ENCODE peak calls at places on chromosomes 2 and 18, in ten cellular contexts. A is heart left ventricle; X is NCI-H510A; W is cardiac fibroblast; S is activated CD8-positive, alpha-beta memory T cell treated with anti-CD3 and anti-CD28 coated beads for 24 hours; P is fibroblast of pulmonary artery; K is EL; G is breast epithelium; L is NCI-H1436; N is skeletal muscle cell. R is an unnamed sample.

GRCh38 chr2:97868986-97869721 is 126.6 kb downstream of the TMEM131 start:
- DNase-seq in X (no peak), W (peak; percentile 92), G (no peak), S (no peak), N (peak; percentile 86), K (peak; percentile 93), A (peak; percentile 81), P (peak; percentile 92), L (no peak), R (no peak)

GRCh38 chr2:66721776-66722175 is 286.9 kb downstream of the MEIS1 start:
- DNase-seq in G (no peak), S (no peak), P (no peak), A (no peak), K (no peak), N (no peak), X (no peak), L (no peak), W (no peak), R (no peak)

GRCh38 chr18:61900504-61901281 is 7.9 kb upstream of the RNF152 start:
- DNase-seq in P (no peak), S (no peak), N (no peak), W (no peak), L (no peak), A (no peak), G (no peak), X (no peak), K (no peak), R (peak; percentile 8)

GRCh38 chr2:61885896-61886603 is 2.4 kb downstream of the CCT4 start:
- DNase-seq in K (no peak), G (no peak), L (no peak), W (no peak), A (no peak), N (no peak), X (no peak), P (no peak), S (no peak), R (no peak)

GRCh38 chr2:98465456-98466201 is 21.0 kb downstream of the INPP4A start:
- DNase-seq in X (peak; percentile 67), W (peak; percentile 84), K (peak; percentile 37), S (no peak), N (no peak), G (no peak), A (peak; percentile 81), P (peak; percentile 82), L (peak; percentile 75), R (peak; percentile 92)

GRCh38 chr2:105061560-105061959 is 23.7 kb downstream of the MRPS9 start:
- DNase-seq in G (no peak), P (no peak), L (no peak), N (no peak), X (no peak), A (no peak), W (no peak), S (no peak), K (no peak), R (no peak)

GRCh38 chr2:188512456-188512855 is 220.8 kb downstream of the GULP1 start:
- DNase-seq in G (no peak), S (no peak), P (peak; percentile 82), L (peak; percentile 4), W (peak; percentile 80), X (peak; percentile 11), N (no peak), K (peak; percentile 63), A (no peak), R (peak; percentile 7)

GRCh38 chr2:129164220-129164619 is 815.2 kb upstream of the RAB6C start:
- DNase-seq in A (no peak), S (no peak), N (no peak), P (no peak), W (no peak), G (no peak), L (no peak), K (no peak), X (no peak), R (no peak)

GRCh38 chr2:205060269-205060668 is 515.0 kb downstream of the PARD3B start:
- DNase-seq in A (no peak), G (no peak), S (no peak), P (peak; percentile 57), L (no peak), W (no peak), X (no peak), K (peak; percentile 70), N (peak; percentile 48), R (no peak)

GRCh38 chr2:237449193-237449797 is 35.3 kb upstream of the COL6A3 start:
- DNase-seq in L (no peak), W (peak; percentile 79), S (no peak), P (peak; percentile 68), K (no peak), G (no peak), X (no peak), A (peak; percentile 88), N (no peak), R (no peak)

GRCh38 chr2:157897106-157897971 is 21.2 kb upstream of the ACVR1 start:
- DNase-seq in G (no peak), X (no peak), W (no peak), N (no peak), P (no peak), S (peak; percentile 81), L (no peak), K (no peak), A (no peak), R (no peak)

GRCh38 chr18:58820251-58820650 is 44.4 kb upstream of the ZNF532 start:
- DNase-seq in P (no peak), S (no peak), W (no peak), G (no peak), K (no peak), A (no peak), X (no peak), N (no peak), L (no peak), R (no peak)

GRCh38 chr2:215747244-215747620 is 266.1 kb downstream of the MREG start:
- DNase-seq in X (no peak), W (no peak), N (no peak), G (no peak), P (no peak), K (no peak), S (no peak), A (no peak), L (no peak), R (no peak)

GRCh38 chr2:159091381-159091780 is 122.9 kb downstream of the TANC1 start:
- DNase-seq in A (no peak), S (no peak), P (peak; percentile 89), W (peak; percentile 84), L (no peak), N (no peak), G (no peak), X (no peak), K (peak; percentile 82), R (no peak)

GRCh38 chr2:168456526-168457176 is 579 bp downstream of the CERS6 start:
- DNase-seq in S (no peak), A (peak; percentile 32), L (peak; percentile 30), N (no peak), P (peak; percentile 26), W (peak; percentile 27), X (no peak), G (no peak), K (peak; percentile 50), R (peak; percentile 65)

GRCh38 chr18:45844938-45845337 is 19.5 kb downstream of the SIGLEC15 start:
- DNase-seq in P (no peak), K (no peak), A (no peak), G (no peak), S (no peak), L (no peak), N (no peak), W (no peak), X (no peak), R (no peak)

GRCh38 chr2:63053889-63054725 is 3.5 kb downstream of the OTX1 start:
- DNase-seq in K (peak; percentile 38), G (no peak), L (no peak), S (peak; percentile 70), W (no peak), A (no peak), P (no peak), X (no peak), N (no peak), R (no peak)

GRCh38 chr2:38704664-38705063 is 38.8 kb downstream of the GALM start:
- DNase-seq in W (no peak), L (no peak), X (no peak), K (no peak), G (no peak), N (no peak), S (no peak), A (no peak), P (no peak), R (no peak)

GRCh38 chr2:45190481-45190880 is 181.2 kb upstream of the SIX2 start:
- DNase-seq in S (no peak), N (no peak), A (no peak), G (no peak), P (peak; percentile 56), X (no peak), L (no peak), K (peak; percentile 75), W (peak; percentile 60), R (no peak)

GRCh38 chr2:6835467-6835866 is 30.2 kb downstream of the CMPK2 start:
- DNase-seq in N (no peak), G (no peak), L (no peak), K (no peak), S (no peak), A (no peak), W (peak; percentile 27), X (no peak), P (peak; percentile 45), R (no peak)

GRCh38 chr2:189683348-189683747 is 8.9 kb downstream of the ANKAR start:
- DNase-seq in G (no peak), W (no peak), K (no peak), S (no peak), X (no peak), P (no peak), N (no peak), A (no peak), L (no peak), R (no peak)

GRCh38 chr2:237456200-237456731 is 30.8 kb upstream of the MLPH start:
- DNase-seq in X (no peak), N (peak; percentile 59), S (no peak), K (peak; percentile 36), A (peak; percentile 88), P (peak; percentile 66), G (no peak), W (peak; percentile 64), L (no peak), R (peak; percentile 36)

GRCh38 chr2:232761301-232761907 is 15.0 kb downstream of the KCNJ13 start:
- DNase-seq in A (no peak), W (peak; percentile 56), L (peak; percentile 33), P (peak; percentile 59), K (peak; percentile 25), X (peak; percentile 43), N (no peak), S (no peak), G (no peak), R (no peak)

GRCh38 chr2:14189929-14190328 is 442.6 kb upstream of the LRATD1 start:
- DNase-seq in G (no peak), A (no peak), W (no peak), K (peak; percentile 1), X (no peak), N (peak; percentile 62), S (no peak), L (no peak), P (peak; percentile 14), R (no peak)

GRCh38 chr2:196383799-196384198 is 212.4 kb upstream of the STK17B start:
- DNase-seq in X (no peak), W (no peak), N (no peak), P (no peak), L (no peak), S (no peak), A (no peak), G (no peak), K (no peak), R (no peak)

GRCh38 chr2:85741811-85742507 is 11.8 kb upstream of the ATOH8 start:
- DNase-seq in L (no peak), G (peak; percentile 79), S (no peak), P (peak; percentile 90), W (peak; percentile 95), A (peak; percentile 62), X (peak; percentile 38), K (peak; percentile 89), N (peak; percentile 92), R (peak; percentile 71)

GRCh38 chr2:38010995-38011394 is 65.0 kb downstream of the CYP1B1 start:
- DNase-seq in S (no peak), A (no peak), L (no peak), K (no peak), X (no peak), N (no peak), W (no peak), P (no peak), G (no peak), R (no peak)

GRCh38 chr2:9680082-9680481 is 49.3 kb upstream of the YWHAQ start:
- DNase-seq in A (no peak), N (no peak), P (no peak), W (no peak), S (no peak), G (no peak), L (no peak), X (no peak), K (no peak), R (no peak)

R was measured in NCI-H2171.